ENCODE peak calls at places on chromosomes 1 and 21, in nine cellular contexts. W is substantia nigra; I is stimulated activated CD8-positive, alpha-beta memory T cell treated with anti-CD3 and anti-CD28 coated beads, Interleukin-7, amount 100 ng/mL, for 24 hours; U is cardiac muscle cell; K is CD4-positive, alpha-beta memory T cell; D is effector CD4-positive, alpha-beta T cell; T is endothelial cell; J is Kasumi-1; H is A549. X is an unnamed sample.

GRCh38 chr1:213980906-213981305 is 6.9 kb upstream of the PROX1 start:
- DNase-seq in W (no peak), I (no peak), U (no peak), K (no peak), D (no peak), T (no peak), J (no peak), H (no peak), X (no peak)

GRCh38 chr1:44946720-44947059 is 39.7 kb downstream of the EIF2B3 start:
- DNase-seq in W (no peak), I (no peak), U (no peak), K (no peak), D (no peak), T (no peak), J (no peak), H (no peak), X (no peak)

GRCh38 chr1:67683736-67684525 is 1.1 kb upstream of the GADD45A start:
- DNase-seq in W (no peak), I (peak), U (no peak), K (no peak), D (no peak), T (no peak), J (no peak), H (no peak), X (no peak)

GRCh38 chr1:205812271-205812877 is 624 bp downstream of the SLC41A1 start:
- DNase-seq in W (no peak), I (no peak), U (peak), K (no peak), D (no peak), T (peak), J (peak), H (no peak), X (no peak)

GRCh38 chr1:43319766-43320165 is 17.9 kb upstream of the MPL start:
- DNase-seq in W (no peak), I (no peak), U (no peak), K (no peak), D (no peak), T (no peak), J (no peak), H (no peak), X (no peak)

GRCh38 chr21:36337099-36337509 is 17.1 kb downstream of the MORC3 start:
- DNase-seq in W (no peak), I (no peak), U (no peak), K (no peak), D (no peak), T (no peak), J (no peak), H (peak), X (no peak)

GRCh38 chr1:26780344-26780957 is 7.3 kb upstream of the PIGV start:
- DNase-seq in W (no peak), I (no peak), U (no peak), K (no peak), D (no peak), T (no peak), J (no peak), H (no peak), X (no peak)

GRCh38 chr1:226185153-226186036 is 1.1 kb downstream of the ACBD3 start:
- DNase-seq in W (no peak), I (no peak), U (no peak), K (no peak), D (no peak), T (no peak), J (no peak), H (no peak), X (no peak)

GRCh38 chr1:192951961-192952460 is 107.1 kb downstream of the UCHL5 start:
- DNase-seq in W (no peak), I (no peak), U (no peak), K (no peak), D (no peak), T (no peak), J (peak), H (peak), X (no peak)

GRCh38 chr1:192491804-192492554 is 83.6 kb upstream of the RGS1 start:
- DNase-seq in W (no peak), I (no peak), U (no peak), K (no peak), D (no peak), T (no peak), J (no peak), H (no peak), X (no peak)

GRCh38 chr1:212721388-212722247 is 22.0 kb upstream of the BATF3 start:
- DNase-seq in W (no peak), I (no peak), U (no peak), K (no peak), D (no peak), T (no peak), J (no peak), H (peak), X (no peak)

GRCh38 chr1:92544756-92545165 is 58.0 kb upstream of the GFI1 start:
- DNase-seq in W (no peak), I (no peak), U (no peak), K (no peak), D (no peak), T (no peak), J (peak), H (no peak), X (no peak)